ENCODE peak calls at places on chromosomes 5 and 9, in seven cellular contexts. Z is HepG2, E is stomach, M is GM12892, L is HCT116, I is prostate gland, Q is esophagus muscularis mucosa. W is an unnamed sample.

GRCh38 chr5:124824637-124825158 is 78.3 kb upstream of the ZNF608 start:
- DNase-seq in E (no peak), Q (no peak), Z (no peak), M (no peak), I (no peak), L (no peak), W (no peak)

GRCh38 chr9:116992870-116993269 is 305.8 kb downstream of the TRIM32 start:
- DNase-seq in M (no peak), Z (no peak), E (no peak), Q (no peak), I (no peak), L (no peak), W (no peak)

GRCh38 chr9:126151031-126151670 is 175.5 kb upstream of the MVB12B start:
- DNase-seq in I (no peak), L (no peak), M (no peak), E (peak), Q (peak), Z (peak), W (peak)

GRCh38 chr9:99050292-99050911 is 54.5 kb upstream of the TGFBR1 start:
- DNase-seq in I (no peak), Z (peak), M (no peak), Q (no peak), E (no peak), L (no peak), W (no peak)

GRCh38 chr9:69036319-69036718 is 767 bp downstream of the FXN start:
- DNase-seq in Q (no peak), L (no peak), E (no peak), Z (peak), M (no peak), I (no peak), W (peak)

GRCh38 chr5:100479079-100479688 is 56.0 kb upstream of the FAM174A start:
- DNase-seq in E (no peak), M (no peak), I (peak), L (peak), Q (no peak), Z (peak), W (no peak)

GRCh38 chr5:159091051-159091450 is 8.7 kb downstream of the EBF1 start:
- DNase-seq in Q (no peak), Z (no peak), L (no peak), I (no peak), M (no peak), E (no peak), W (no peak)

GRCh38 chr5:122600924-122601323 is 174.0 kb upstream of the SNX2 start:
- DNase-seq in Q (peak), E (no peak), M (no peak), Z (no peak), I (no peak), L (no peak), W (no peak)

GRCh38 chr9:127578952-127579853 is 32.9 kb upstream of the STXBP1 start:
- DNase-seq in Z (peak), M (no peak), Q (peak), I (peak), L (peak), E (peak), W (peak)

GRCh38 chr5:15791859-15792258 is 291.9 kb downstream of the FBXL7 start:
- DNase-seq in L (no peak), Z (no peak), M (no peak), E (no peak), I (no peak), Q (no peak), W (no peak)

GRCh38 chr5:93675458-93676450 is 65.6 kb downstream of the POU5F2 start:
- DNase-seq in M (no peak), I (no peak), Z (no peak), Q (no peak), E (no peak), L (no peak), W (no peak)

GRCh38 chr5:69492391-69493234 is at the start of gene OCLN:
- DNase-seq in I (peak), M (peak), E (peak), L (peak), Q (no peak), Z (peak), W (peak)

GRCh38 chr5:16916262-16916878 is 19.7 kb downstream of the MYO10 start:
- DNase-seq in Q (no peak), I (no peak), E (no peak), Z (no peak), M (no peak), L (peak), W (no peak)

GRCh38 chr5:55480781-55481180 is 54.0 kb downstream of the PLPP1 start:
- DNase-seq in L (no peak), Z (no peak), E (no peak), Q (no peak), M (no peak), I (no peak), W (no peak)

GRCh38 chr5:91339053-91339710 is 43.9 kb downstream of the ARRDC3 start:
- DNase-seq in Q (no peak), M (no peak), Z (no peak), I (no peak), L (no peak), E (no peak), W (no peak)

GRCh38 chr5:31421806-31422586 is 109.9 kb downstream of the DROSHA start:
- DNase-seq in E (no peak), Q (no peak), Z (no peak), I (no peak), L (no peak), M (no peak), W (no peak)

GRCh38 chr5:146448783-146449519 is 1.8 kb downstream of the TCERG1 start:
- DNase-seq in E (no peak), I (no peak), M (no peak), Z (no peak), L (no peak), Q (no peak), W (no peak)

GRCh38 chr9:92736816-92737606 is 27.6 kb downstream of the BICD2 start:
- DNase-seq in E (no peak), Z (no peak), Q (no peak), M (no peak), L (no peak), I (no peak), W (no peak)

GRCh38 chr9:73137286-73137899 is 14.3 kb upstream of the ANXA1 start:
- DNase-seq in Q (no peak), E (no peak), L (no peak), Z (no peak), I (no peak), M (no peak), W (no peak)

GRCh38 chr9:126418608-126419007 is 92.0 kb downstream of the MVB12B start:
- DNase-seq in Q (no peak), Z (no peak), E (no peak), I (no peak), L (no peak), M (no peak), W (no peak)

GRCh38 chr5:83306572-83307241 is 164.8 kb upstream of the VCAN start:
- DNase-seq in Q (no peak), L (peak), E (peak), Z (no peak), M (peak), I (no peak), W (peak)

GRCh38 chr9:89659473-89660256 is 54.9 kb downstream of the GADD45G start:
- DNase-seq in Q (no peak), L (no peak), M (no peak), E (no peak), Z (no peak), I (no peak), W (no peak)

GRCh38 chr5:61280766-61281427 is 51.2 kb upstream of the ZSWIM6 start:
- DNase-seq in Q (no peak), M (no peak), I (peak), L (no peak), E (peak), Z (no peak), W (peak)

GRCh38 chr9:96139592-96140251 is 162.3 kb downstream of the HSD17B3 start:
- DNase-seq in M (no peak), Z (no peak), I (peak), E (peak), L (no peak), Q (peak), W (peak)

GRCh38 chr9:134055981-134056461 is 11.8 kb downstream of the BRD3 start:
- DNase-seq in I (peak), L (no peak), M (no peak), E (peak), Q (no peak), Z (no peak), W (peak)

GRCh38 chr5:43044181-43044914 is 4.2 kb upstream of the ANXA2R start:
- DNase-seq in Q (no peak), I (no peak), L (no peak), Z (no peak), M (no peak), E (no peak), W (no peak)
- TF ChIP-seq POLR2AphosphoS5 in Q (no peak), I (peak), L (no peak), Z (no peak), M (no peak), E (no peak), W (no peak)

GRCh38 chr5:14174235-14174636 is 31.1 kb downstream of the TRIO start:
- DNase-seq in L (no peak), E (no peak), Q (no peak), Z (no peak), I (no peak), M (no peak), W (no peak)
- TF ChIP-seq POLR2A in L (no peak), E (no peak), Q (no peak), Z (no peak), I (no peak), M (no peak), W (no peak)

DNA sequence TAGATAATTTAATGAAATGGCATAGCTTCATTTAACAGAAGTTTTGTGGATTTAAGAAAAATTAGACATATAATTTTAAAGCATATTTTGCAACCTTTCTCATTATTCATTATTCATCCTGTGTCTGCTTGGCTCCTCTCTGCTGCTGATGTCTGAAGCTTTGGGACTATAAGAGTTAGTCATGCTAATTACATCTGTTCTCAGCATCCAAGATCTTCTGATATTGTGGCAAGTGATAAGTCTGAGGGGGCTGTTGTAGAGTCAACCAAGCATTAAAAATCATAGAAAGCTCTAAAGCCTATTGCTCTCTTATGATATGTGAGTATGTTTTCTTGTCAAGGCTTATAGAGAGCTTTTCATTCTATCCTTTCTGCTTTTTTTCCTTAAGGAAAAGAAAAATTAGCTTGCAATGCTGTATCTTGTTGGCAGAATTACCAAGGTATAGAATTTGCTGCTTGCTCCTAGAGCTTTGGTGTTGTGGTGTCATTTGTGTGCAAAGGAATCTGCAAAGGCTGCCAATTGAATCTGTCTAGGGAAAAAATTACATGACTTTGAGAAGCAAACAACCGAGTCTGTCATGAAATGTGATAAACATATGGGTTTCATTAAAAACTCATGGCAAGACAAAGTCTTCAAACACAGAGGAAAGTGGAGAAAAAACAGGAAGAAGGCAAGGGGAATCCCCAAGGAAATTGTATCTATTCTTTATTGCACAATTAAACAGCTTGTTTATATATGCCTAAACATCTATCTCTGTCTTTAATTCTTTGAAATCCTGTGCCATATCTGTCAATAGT is 156.1 kb upstream of the DAB2 start:
- DNase-seq in L (no peak), I (no peak), Z (no peak), Q (no peak), E (no peak), M (no peak), W (no peak)
- TF ChIP-seq POLR2AphosphoS5 in L (no peak), I (no peak), Z (no peak), Q (no peak), E (no peak), M (no peak), W (no peak)

DNA sequence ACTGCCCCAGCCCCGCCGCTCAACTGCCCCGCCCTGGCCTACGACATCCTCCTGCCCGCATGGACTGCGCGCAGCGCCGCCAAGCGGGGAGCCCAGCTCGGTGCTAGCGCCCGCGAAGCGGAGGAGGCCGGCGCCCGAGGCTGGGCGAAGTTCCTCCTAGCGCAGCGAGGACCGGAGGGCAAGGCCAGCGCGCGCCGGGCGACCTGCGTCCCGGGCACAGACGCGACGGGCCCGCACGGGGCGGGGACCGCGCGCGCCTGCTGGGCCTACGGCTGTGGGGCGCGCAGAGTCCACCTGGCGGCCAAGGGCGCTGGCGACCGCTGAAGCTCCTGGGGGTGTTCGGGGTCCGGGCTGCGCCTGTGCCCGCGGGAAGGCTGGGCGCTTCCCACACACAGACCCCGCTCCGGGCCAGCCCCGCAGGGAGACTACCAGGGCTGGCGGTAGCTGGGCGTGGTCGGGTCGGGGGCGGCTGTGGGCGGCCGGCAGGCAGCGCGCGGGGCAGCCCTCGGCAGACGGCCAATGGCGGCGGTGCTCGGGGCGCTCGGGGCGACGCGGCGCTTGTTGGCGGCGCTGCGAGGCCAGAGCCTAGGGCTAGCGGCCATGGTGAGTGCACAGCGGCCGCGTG is at the start of gene PCBD2:
- DNase-seq in E (peak), Q (peak), L (peak), M (peak), I (peak), Z (peak), W (peak)
- TF ChIP-seq POLR2A in E (no peak), Q (no peak), L (peak), M (peak), I (peak), Z (peak), W (peak)

DNA sequence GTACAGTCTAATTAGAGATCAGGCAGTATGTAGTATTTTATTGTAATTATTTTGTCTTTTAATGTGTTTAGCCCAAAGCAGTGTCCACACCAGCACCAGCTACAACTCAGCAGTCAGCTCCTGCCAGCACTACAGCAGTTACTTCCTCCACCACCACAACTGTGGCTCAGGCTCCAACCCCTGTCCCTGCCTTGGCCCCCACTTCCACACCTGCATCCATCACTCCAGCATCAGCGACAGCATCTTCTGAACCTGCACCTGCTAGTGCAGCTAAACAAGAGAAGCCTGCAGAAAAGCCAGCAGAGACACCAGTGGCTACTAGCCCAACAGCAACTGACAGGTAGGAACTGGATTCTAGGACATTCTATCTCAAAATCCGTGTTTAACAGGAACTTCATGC is 23.2 kb downstream of the RAD23B start:
- DNase-seq in I (no peak), Q (no peak), Z (no peak), E (no peak), L (no peak), M (no peak), W (no peak)
- TF ChIP-seq POLR2AphosphoS5 in I (no peak), Q (no peak), Z (no peak), E (no peak), L (no peak), M (no peak), W (no peak)

GRCh38 chr9:128923493-128923883 is 2.7 kb downstream of the PHYHD1 start:
- DNase-seq in Z (no peak), L (no peak), Q (no peak), E (no peak), M (no peak), I (no peak), W (no peak)

GRCh38 chr9:128929560-128929959 is 8.8 kb downstream of the PHYHD1 start:
- DNase-seq in M (no peak), Q (no peak), E (no peak), L (no peak), I (no peak), Z (no peak), W (no peak)

GRCh38 chr9:128921881-128922763 is 1.3 kb downstream of the PHYHD1 start:
- DNase-seq in Z (peak), Q (no peak), I (peak), M (no peak), L (no peak), E (peak), W (peak)

GRCh38 chr9:128928624-128929023 is 7.8 kb downstream of the PHYHD1 start:
- DNase-seq in E (no peak), Q (no peak), M (no peak), L (no peak), Z (no peak), I (no peak), W (no peak)

GRCh38 chr9:128927731-128928411 is 7.1 kb downstream of the PHYHD1 start:
- DNase-seq in L (peak), Z (no peak), E (peak), I (peak), M (peak), Q (no peak), W (peak)
- TF ChIP-seq POLR2A in L (no peak), Z (no peak), E (no peak), I (no peak), M (no peak), Q (no peak), W (no peak)

W was measured in transverse colon.